ENCODE peak calls at places on chromosomes 4 and X, in seven cellular contexts. A, D, X, H, B, E and Y are unnamed samples.

GRCh38 chr4:4801013-4801412 is 58.5 kb upstream of the MSX1 start:
- DNase-seq in D (no peak), E (no peak), B (no peak), A (no peak), H (no peak), X (no peak), Y (no peak)

GRCh38 chrX:53000447-53001208 is 42.3 kb upstream of the FAM156A start:
- DNase-seq in A (no peak), H (no peak), E (no peak), B (no peak), X (no peak), D (no peak), Y (no peak)

GRCh38 chr4:76607266-76607799 is 172.3 kb downstream of the SHROOM3 start:
- DNase-seq in X (no peak), D (no peak), A (no peak), E (no peak), H (no peak), B (peak), Y (no peak)

GRCh38 chr4:64230709-64231310 is 178.4 kb downstream of the TECRL start:
- DNase-seq in D (peak), A (no peak), H (peak), X (no peak), B (no peak), E (no peak), Y (no peak)

GRCh38 chr4:150348079-150348478 is 233.9 kb upstream of the MAB21L2 start:
- DNase-seq in H (peak), X (no peak), D (no peak), B (no peak), E (no peak), A (no peak), Y (no peak)

GRCh38 chr4:71827811-71828210 is 43.9 kb upstream of the GC start:
- DNase-seq in E (no peak), H (no peak), X (no peak), B (no peak), A (no peak), D (no peak), Y (no peak)

GRCh38 chr4:154164931-154165839 is 326.4 kb downstream of the DCHS2 start:
- DNase-seq in A (no peak), H (peak), E (no peak), B (peak), X (no peak), D (no peak), Y (no peak)

GRCh38 chr4:5865896-5866599 is 26.8 kb downstream of the CRMP1 start:
- DNase-seq in A (no peak), D (no peak), E (no peak), X (no peak), B (no peak), H (no peak), Y (no peak)

GRCh38 chr4:31171362-31171761 is 451.2 kb downstream of the PCDH7 start:
- DNase-seq in A (no peak), B (no peak), E (no peak), D (no peak), H (no peak), X (no peak), Y (no peak)

GRCh38 chr4:47032405-47033106 is 1.2 kb downstream of the GABRB1 start:
- DNase-seq in X (peak), E (peak), A (peak), H (no peak), D (no peak), B (no peak), Y (peak)

GRCh38 chrX:49101629-49101984 is 21.9 kb upstream of the WDR45 start:
- DNase-seq in B (no peak), H (no peak), X (no peak), E (no peak), D (peak), A (no peak), Y (no peak)

GRCh38 chr4:88893961-88894360 is 163.0 kb downstream of the FAM13A start:
- DNase-seq in E (no peak), A (no peak), X (no peak), D (no peak), H (no peak), B (no peak), Y (no peak)

GRCh38 chr4:21046121-21046520 is 345.9 kb downstream of the PACRGL start:
- DNase-seq in D (no peak), B (no peak), A (no peak), H (no peak), X (no peak), E (no peak), Y (no peak)

GRCh38 chr4:98026362-98026761 is 116.9 kb downstream of the STPG2 start:
- DNase-seq in B (no peak), A (no peak), X (no peak), H (no peak), E (no peak), D (no peak), Y (no peak)

GRCh38 chr4:123869517-123870282 is 473.1 kb downstream of the SPRY1 start:
- DNase-seq in B (no peak), A (no peak), X (no peak), E (no peak), D (no peak), H (no peak), Y (no peak)

GRCh38 chr4:146063143-146063542 is 112.4 kb upstream of the LSM6 start:
- DNase-seq in X (no peak), A (no peak), E (no peak), D (no peak), H (no peak), B (peak), Y (no peak)

GRCh38 chr4:170581322-170581721 is 491.6 kb upstream of the AADAT start:
- DNase-seq in H (peak), E (no peak), X (no peak), A (peak), B (no peak), D (no peak), Y (no peak)

GRCh38 chr4:184401397-184402171 is 72.8 kb downstream of the IRF2 start:
- DNase-seq in D (no peak), E (no peak), B (no peak), X (peak), A (peak), H (no peak), Y (no peak)

GRCh38 chr4:184403384-184403781 is 71.0 kb downstream of the IRF2 start:
- DNase-seq in E (no peak), H (no peak), D (no peak), A (no peak), X (no peak), B (no peak), Y (no peak)

GRCh38 chr4:184402740-184403383 is 71.5 kb downstream of the IRF2 start:
- DNase-seq in A (no peak), B (no peak), D (no peak), E (no peak), H (no peak), X (no peak), Y (no peak)

GRCh38 chr4:184400891-184401290 is 73.5 kb downstream of the IRF2 start:
- DNase-seq in A (no peak), E (no peak), B (no peak), X (no peak), D (no peak), H (no peak), Y (no peak)

GRCh38 chr4:184402239-184402638 is 72.1 kb downstream of the IRF2 start:
- DNase-seq in E (no peak), B (no peak), A (peak), H (no peak), D (no peak), X (peak), Y (no peak)
- TF ChIP-seq SP1 in E (no peak), B (no peak), A (no peak), H (no peak), D (no peak), X (no peak), Y (no peak)

GRCh38 chrX:1321689-1322088 is 14.9 kb upstream of the IL3RA start:
- DNase-seq in B (no peak), E (no peak), X (no peak), H (no peak), D (no peak), A (no peak), Y (no peak)
- TF ChIP-seq SP1 in B (no peak), E (no peak), X (no peak), H (no peak), D (no peak), A (no peak), Y (no peak)

GRCh38 chr4:17667253-17667652 is 52.8 kb downstream of the MED28 start:
- DNase-seq in A (no peak), E (no peak), H (no peak), D (no peak), B (no peak), X (no peak), Y (no peak)

GRCh38 chr4:17665346-17665745 is 50.9 kb downstream of the MED28 start:
- DNase-seq in X (no peak), D (no peak), B (no peak), E (no peak), H (no peak), A (no peak), Y (no peak)

GRCh38 chr4:17670423-17670822 is 56.0 kb downstream of the MED28 start:
- DNase-seq in E (no peak), D (peak), H (no peak), B (no peak), X (no peak), A (no peak), Y (no peak)

GRCh38 chr4:17665852-17666251 is 51.4 kb downstream of the MED28 start:
- DNase-seq in X (no peak), E (no peak), H (no peak), A (no peak), B (no peak), D (no peak), Y (no peak)

GRCh38 chr4:17667653-17668201 is 53.3 kb downstream of the MED28 start:
- DNase-seq in X (no peak), E (no peak), A (no peak), D (no peak), H (no peak), B (no peak), Y (no peak)
- TF ChIP-seq SP1 in X (no peak), E (no peak), A (no peak), D (no peak), H (no peak), B (no peak), Y (no peak)

DNA sequence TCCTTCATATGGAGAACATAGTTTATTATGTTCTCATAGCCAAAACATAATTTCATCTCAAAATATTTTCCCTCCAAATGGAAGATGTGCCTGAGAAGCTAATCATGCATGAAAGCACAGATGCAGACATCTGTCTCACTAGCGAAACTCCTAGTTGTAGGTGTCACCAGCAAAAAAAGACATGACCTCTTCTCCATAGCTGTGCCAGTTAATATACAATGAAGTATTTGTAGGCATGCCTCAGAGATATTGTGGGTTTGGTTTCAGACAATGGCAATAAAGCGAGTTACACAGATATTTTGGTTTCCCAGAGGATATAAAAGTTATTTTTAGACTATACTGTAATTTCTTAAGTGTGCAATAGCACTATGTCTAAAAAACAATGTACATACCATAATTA is 47.1 kb downstream of the PDE5A start:
- DNase-seq in D (no peak), H (no peak), B (no peak), X (no peak), E (no peak), A (no peak), Y (no peak)
- TF ChIP-seq SP1 in D (no peak), H (no peak), B (no peak), X (no peak), E (no peak), A (no peak), Y (no peak)